ENCODE peak calls at places on chromosomes 6 and 20, in six cellular contexts. U is AG04450, T is colonic mucosa, J is cardiac fibroblast, B is GM23338, P is psoas muscle. Z is an unnamed sample.

GRCh38 chr6:24723270-24723669 is 4.3 kb upstream of the C6orf62 start:
- DNase-seq in U (no peak), T (no peak), J (no peak), B (no peak), P (no peak), Z (no peak)

GRCh38 chr20:41392871-41393704 is 26.5 kb upstream of the EMILIN3 start:
- DNase-seq in U (no peak), T (no peak), J (no peak), B (no peak), P (peak), Z (no peak)

GRCh38 chr6:94238868-94239267 is 819.5 kb upstream of the EPHA7 start:
- DNase-seq in U (no peak), T (no peak), J (no peak), B (no peak), P (no peak), Z (no peak)

GRCh38 chr6:75481936-75482593 is 11.5 kb downstream of the FILIP1 start:
- DNase-seq in U (peak), T (no peak), J (peak), B (no peak), P (no peak), Z (no peak)

GRCh38 chr6:37960139-37960935 is 140.8 kb downstream of the ZFAND3 start:
- DNase-seq in U (no peak), T (no peak), J (no peak), B (no peak), P (no peak), Z (no peak)

GRCh38 chr20:58233393-58233792 is 4.9 kb upstream of the ANKRD60 start:
- DNase-seq in U (no peak), T (peak), J (no peak), B (no peak), P (no peak), Z (no peak)

GRCh38 chr6:47235964-47236760 is 73.5 kb downstream of the TNFRSF21 start:
- DNase-seq in U (no peak), T (peak), J (no peak), B (no peak), P (no peak), Z (peak)

GRCh38 chr20:41889125-41889870 is 271.1 kb upstream of the CHD6 start:
- DNase-seq in U (no peak), T (no peak), J (no peak), B (peak), P (no peak), Z (peak)

GRCh38 chr6:1423578-1423977 is 34.2 kb downstream of the FOXF2 start:
- DNase-seq in U (no peak), T (no peak), J (no peak), B (no peak), P (no peak), Z (no peak)

GRCh38 chr6:75145976-75146375 is 59.9 kb downstream of the COL12A1 start:
- DNase-seq in U (no peak), T (no peak), J (no peak), B (peak), P (no peak), Z (no peak)

GRCh38 chr6:136351518-136352106 is 62.0 kb upstream of the BCLAF1 start:
- DNase-seq in U (no peak), T (no peak), J (no peak), B (peak), P (no peak), Z (no peak)

GRCh38 chr6:46312657-46313056 is 141.9 kb upstream of the ENPP5 start:
- DNase-seq in U (no peak), T (no peak), J (no peak), B (no peak), P (no peak), Z (no peak)

GRCh38 chr6:41571066-41571780 is 25.0 kb downstream of the FOXP4 start:
- DNase-seq in U (no peak), T (no peak), J (peak), B (no peak), P (no peak), Z (no peak)

GRCh38 chr20:59032023-59032712 is at the start of gene ATP5F1E:
- DNase-seq in U (peak), T (peak), J (peak), B (peak), P (peak), Z (peak)

GRCh38 chr6:80144753-80145152 is 38.3 kb downstream of the BCKDHB start:
- DNase-seq in U (no peak), T (no peak), J (no peak), B (no peak), P (no peak), Z (no peak)

GRCh38 chr6:85892346-85892745 is 249.7 kb upstream of the SYNCRIP start:
- DNase-seq in U (no peak), T (no peak), J (no peak), B (peak), P (no peak), Z (no peak)

GRCh38 chr20:55354700-55355099 is 650.6 kb downstream of the CBLN4 start:
- DNase-seq in U (no peak), T (no peak), J (no peak), B (no peak), P (no peak), Z (no peak)

GRCh38 chr6:659716-660581 is 3.0 kb upstream of the HUS1B start:
- DNase-seq in U (no peak), T (no peak), J (no peak), B (peak), P (no peak), Z (no peak)

GRCh38 chr6:27547157-27548075 is 74.5 kb upstream of the ZNF184 start:
- DNase-seq in U (peak), T (peak), J (peak), B (peak), P (no peak), Z (peak)

GRCh38 chr6:143806282-143807102 is 36.6 kb upstream of the LTV1 start:
- DNase-seq in U (peak), T (no peak), J (peak), B (no peak), P (no peak), Z (no peak)

GRCh38 chr6:80003841-80004198 is 629 bp upstream of the TTK start:
- DNase-seq in U (no peak), T (peak), J (no peak), B (peak), P (peak), Z (no peak)

GRCh38 chr6:159720708-159721107 is 6.6 kb upstream of the WTAP start:
- DNase-seq in U (no peak), T (peak), J (peak), B (peak), P (no peak), Z (peak)

GRCh38 chr6:14282854-14283505 is 165.4 kb downstream of the CD83 start:
- DNase-seq in U (no peak), T (no peak), J (no peak), B (no peak), P (no peak), Z (no peak)

GRCh38 chr6:111417181-111417585 is 65.8 kb downstream of the REV3L start:
- DNase-seq in U (no peak), T (peak), J (peak), B (no peak), P (no peak), Z (peak)

GRCh38 chr6:133610271-133610840 is 278.6 kb upstream of the TCF21 start:
- DNase-seq in U (no peak), T (no peak), J (peak), B (no peak), P (no peak), Z (no peak)

GRCh38 chr6:86936834-86937218 is 502 bp upstream of the HTR1E start:
- DNase-seq in U (no peak), T (no peak), J (no peak), B (peak), P (no peak), Z (no peak)
- H3K4me3 ChIP-seq in U (no peak), T (no peak), J (no peak), B (peak), P (peak), Z (no peak)

GRCh38 chr6:26103770-26104456 is 16.7 kb downstream of the HFE start:
- DNase-seq in U (peak), T (peak), J (peak), B (peak), P (peak), Z (peak)
- TF ChIP-seq CTCF in U (peak), T (no peak), J (peak), B (peak), P (peak), Z (peak)

GRCh38 chr6:167351656-167352354 is 26.9 kb downstream of the TTLL2 start:
- DNase-seq in U (no peak), T (no peak), J (no peak), B (no peak), P (no peak), Z (no peak)
- H3K4me3 ChIP-seq in U (no peak), T (peak), J (no peak), B (no peak), P (peak), Z (no peak)

GRCh38 chr20:43983359-43983758 is 68.7 kb downstream of the TOX2 start:
- DNase-seq in U (no peak), T (peak), J (no peak), B (peak), P (no peak), Z (no peak)
- TF ChIP-seq CTCF in U (peak), T (peak), J (peak), B (peak), P (peak), Z (peak)

DNA sequence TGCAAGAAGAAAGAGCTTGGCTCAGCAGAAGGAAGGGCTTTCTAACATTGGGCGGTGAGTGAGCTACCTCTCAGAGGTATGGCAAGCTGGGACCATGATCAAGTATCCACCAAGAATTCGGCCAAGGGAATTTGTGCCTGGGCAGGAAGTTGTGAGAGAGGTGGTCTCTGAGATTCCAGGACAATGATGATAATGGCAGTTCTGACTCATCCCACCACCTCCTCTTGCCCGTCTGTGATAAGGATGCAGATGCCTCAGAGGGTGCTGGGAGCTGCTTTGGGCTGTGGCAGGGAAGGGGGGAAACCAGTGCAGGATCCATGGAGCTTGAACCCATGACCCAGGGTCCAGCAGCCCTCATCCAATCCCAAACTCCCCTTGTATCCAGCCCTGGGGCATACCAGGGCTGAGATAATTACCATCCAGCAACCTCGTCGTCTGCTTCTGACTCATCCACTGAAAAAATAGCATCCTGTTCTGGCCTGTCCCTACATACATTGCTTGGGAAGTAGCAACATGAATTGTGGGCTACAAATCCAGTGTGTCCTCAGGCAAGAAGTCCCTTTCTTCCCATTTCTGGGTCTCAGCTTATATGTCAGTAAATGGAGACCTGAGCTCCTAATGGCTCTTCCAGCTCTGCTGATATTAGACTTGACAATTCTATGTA is 5.9 kb downstream of the TGM6 start:
- DNase-seq in U (no peak), T (no peak), J (peak), B (no peak), P (no peak), Z (no peak)
- H3K4me3 ChIP-seq in U (no peak), T (no peak), J (no peak), B (no peak), P (no peak), Z (no peak)

DNA sequence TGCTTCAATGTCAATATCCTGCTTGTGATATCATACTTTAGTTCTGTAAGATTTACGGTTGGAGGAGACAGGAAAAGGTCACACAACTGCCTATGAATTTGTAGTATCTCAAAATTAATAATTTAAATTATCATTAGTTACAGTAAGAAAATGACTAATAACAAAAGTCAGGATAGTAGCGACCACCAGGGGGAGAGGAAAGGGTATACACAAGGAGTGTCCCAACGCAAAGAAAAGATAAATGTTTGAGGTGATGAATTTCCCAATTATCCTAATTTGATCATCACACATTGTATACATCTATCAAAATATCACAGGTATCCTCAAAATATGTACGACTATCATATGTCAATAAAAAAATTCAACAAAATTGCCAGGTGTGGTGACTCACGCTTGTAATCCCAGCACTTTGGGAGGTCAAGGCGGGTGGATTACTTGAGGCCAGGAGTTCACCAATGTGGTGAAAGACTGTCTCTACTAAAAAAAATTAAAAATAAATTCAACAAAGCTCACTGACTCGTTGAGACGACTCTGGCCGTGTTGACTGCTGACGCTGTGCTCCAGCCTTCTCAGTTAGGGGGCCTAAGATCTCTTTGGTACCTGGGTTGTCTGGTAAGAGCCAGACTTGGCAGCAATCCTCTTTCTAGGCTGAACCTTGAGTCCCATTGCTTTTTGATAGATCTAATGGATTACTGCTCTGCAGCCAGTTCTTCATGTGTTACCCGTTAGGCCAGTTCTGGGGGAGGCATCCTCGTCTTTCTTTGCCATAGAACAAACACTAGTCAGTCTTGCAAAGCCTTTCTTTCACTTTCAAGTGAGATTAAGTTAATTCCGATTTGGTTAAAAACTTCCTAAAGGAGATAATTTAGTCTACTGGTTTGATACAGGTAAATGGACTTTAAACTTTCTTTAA is 9.0 kb upstream of the OVOL2 start:
- DNase-seq in U (no peak), T (no peak), J (no peak), B (peak), P (no peak), Z (no peak)
- TF ChIP-seq CTCF in U (no peak), T (no peak), J (no peak), B (peak), P (peak), Z (no peak)

GRCh38 chr6:17417817-17418216 is 24.4 kb downstream of the CAP2 start:
- DNase-seq in U (peak), T (no peak), J (peak), B (peak), P (no peak), Z (no peak)
- H3K4me3 ChIP-seq in U (peak), T (no peak), J (no peak), B (no peak), P (peak), Z (no peak)